ENCODE peak calls at places on chromosome 1, in six cellular contexts. One of them, this sample, is unnamed. For H3K36me3, the result is how much of the 10 kb centered on the place peaks cover.

GRCh38 chr1:157117527-157118057 is 18.0 kb upstream of the ETV3L start:
- DNase-seq in Karpas-422: peak
- DNase-seq in gastrocnemius medialis: no peak
- DNase-seq in CD8-positive, alpha-beta T cell: no peak
- DNase-seq in thyroid gland: no peak
- DNase-seq in CD4-positive, CD25-positive, alpha-beta regulatory T cell: no peak
- DNase-seq in this sample: no peak

GRCh38 chr1:232131715-232132391 is 498.1 kb downstream of the SIPA1L2 start:
- DNase-seq in Karpas-422: no peak
- DNase-seq in CD8-positive, alpha-beta T cell: no peak
- DNase-seq in thyroid gland: no peak
- DNase-seq in gastrocnemius medialis: no peak
- DNase-seq in CD4-positive, CD25-positive, alpha-beta regulatory T cell: no peak
- DNase-seq in this sample: no peak

GRCh38 chr1:27106561-27107323 is 48.2 kb downstream of the SLC9A1 start:
- DNase-seq in CD8-positive, alpha-beta T cell: no peak
- DNase-seq in CD4-positive, CD25-positive, alpha-beta regulatory T cell: no peak
- DNase-seq in thyroid gland: no peak
- DNase-seq in Karpas-422: peak
- DNase-seq in gastrocnemius medialis: no peak
- DNase-seq in this sample: no peak

GRCh38 chr1:227942716-227943261 is 4.9 kb downstream of the WNT9A start:
- DNase-seq in Karpas-422: no peak
- DNase-seq in CD8-positive, alpha-beta T cell: no peak
- DNase-seq in CD4-positive, CD25-positive, alpha-beta regulatory T cell: no peak
- DNase-seq in thyroid gland: no peak
- DNase-seq in gastrocnemius medialis: no peak
- DNase-seq in this sample: peak

GRCh38 chr1:62452951-62453350 is 16.1 kb downstream of the USP1 start:
- DNase-seq in CD4-positive, CD25-positive, alpha-beta regulatory T cell: no peak
- DNase-seq in thyroid gland: no peak
- DNase-seq in Karpas-422: peak
- DNase-seq in CD8-positive, alpha-beta T cell: no peak
- DNase-seq in gastrocnemius medialis: no peak
- DNase-seq in this sample: no peak

GRCh38 chr1:36729716-36730510 is 247.2 kb upstream of the CSF3R start:
- DNase-seq in CD4-positive, CD25-positive, alpha-beta regulatory T cell: no peak
- DNase-seq in gastrocnemius medialis: no peak
- DNase-seq in CD8-positive, alpha-beta T cell: no peak
- DNase-seq in Karpas-422: no peak
- DNase-seq in thyroid gland: no peak
- DNase-seq in this sample: no peak

GRCh38 chr1:172556461-172556860 is 23.5 kb downstream of the SUCO start:
- DNase-seq in gastrocnemius medialis: no peak
- DNase-seq in thyroid gland: no peak
- DNase-seq in CD4-positive, CD25-positive, alpha-beta regulatory T cell: no peak
- DNase-seq in Karpas-422: no peak
- DNase-seq in CD8-positive, alpha-beta T cell: no peak
- DNase-seq in this sample: no peak

GRCh38 chr1:111592389-111593361 is 26.9 kb upstream of the RAP1A start:
- DNase-seq in Karpas-422: peak
- DNase-seq in thyroid gland: peak
- DNase-seq in gastrocnemius medialis: peak
- DNase-seq in CD8-positive, alpha-beta T cell: peak
- DNase-seq in CD4-positive, CD25-positive, alpha-beta regulatory T cell: peak
- DNase-seq in this sample: peak

GRCh38 chr1:89660086-89660946 is 27.4 kb downstream of the LRRC8C start:
- DNase-seq in CD4-positive, CD25-positive, alpha-beta regulatory T cell: no peak
- DNase-seq in thyroid gland: no peak
- DNase-seq in Karpas-422: no peak
- DNase-seq in gastrocnemius medialis: no peak
- DNase-seq in CD8-positive, alpha-beta T cell: no peak
- DNase-seq in this sample: no peak

GRCh38 chr1:247494746-247495145 is 36.8 kb upstream of the OR2B11 start:
- DNase-seq in gastrocnemius medialis: no peak
- DNase-seq in CD4-positive, CD25-positive, alpha-beta regulatory T cell: no peak
- DNase-seq in thyroid gland: no peak
- DNase-seq in Karpas-422: no peak
- DNase-seq in CD8-positive, alpha-beta T cell: no peak
- DNase-seq in this sample: no peak

GRCh38 chr1:230067871-230068814 is 1.1 kb downstream of the GALNT2 start:
- DNase-seq in thyroid gland: peak
- DNase-seq in Karpas-422: no peak
- DNase-seq in CD8-positive, alpha-beta T cell: peak
- DNase-seq in CD4-positive, CD25-positive, alpha-beta regulatory T cell: peak
- DNase-seq in gastrocnemius medialis: no peak
- DNase-seq in this sample: peak

GRCh38 chr1:97898948-97899347 is 21.9 kb downstream of the DPYD start:
- DNase-seq in CD8-positive, alpha-beta T cell: no peak
- DNase-seq in thyroid gland: no peak
- DNase-seq in gastrocnemius medialis: no peak
- DNase-seq in Karpas-422: no peak
- DNase-seq in CD4-positive, CD25-positive, alpha-beta regulatory T cell: no peak
- DNase-seq in this sample: no peak

GRCh38 chr1:53043271-53043670 is 18.7 kb upstream of the PODN start:
- DNase-seq in Karpas-422: no peak
- DNase-seq in CD8-positive, alpha-beta T cell: no peak
- DNase-seq in thyroid gland: no peak
- DNase-seq in gastrocnemius medialis: no peak
- DNase-seq in CD4-positive, CD25-positive, alpha-beta regulatory T cell: no peak
- DNase-seq in this sample: no peak

GRCh38 chr1:201468501-201468843 is 516 bp downstream of the PHLDA3 start:
- DNase-seq in thyroid gland: no peak
- DNase-seq in CD4-positive, CD25-positive, alpha-beta regulatory T cell: no peak
- DNase-seq in CD8-positive, alpha-beta T cell: no peak
- DNase-seq in gastrocnemius medialis: no peak
- DNase-seq in Karpas-422: no peak
- DNase-seq in this sample: no peak

GRCh38 chr1:6601049-6601864 is 1.4 kb downstream of the KLHL21 start:
- DNase-seq in CD4-positive, CD25-positive, alpha-beta regulatory T cell: peak
- DNase-seq in Karpas-422: peak
- DNase-seq in CD8-positive, alpha-beta T cell: peak
- DNase-seq in thyroid gland: peak
- DNase-seq in gastrocnemius medialis: peak
- DNase-seq in this sample: peak

GRCh38 chr1:97488505-97488904 is 432.3 kb downstream of the DPYD start:
- DNase-seq in CD4-positive, CD25-positive, alpha-beta regulatory T cell: no peak
- DNase-seq in CD8-positive, alpha-beta T cell: no peak
- DNase-seq in gastrocnemius medialis: no peak
- DNase-seq in Karpas-422: no peak
- DNase-seq in thyroid gland: no peak
- DNase-seq in this sample: no peak

GRCh38 chr1:85406887-85407593 is 57.9 kb downstream of the DDAH1 start:
- DNase-seq in CD4-positive, CD25-positive, alpha-beta regulatory T cell: no peak
- DNase-seq in gastrocnemius medialis: no peak
- DNase-seq in thyroid gland: peak
- DNase-seq in Karpas-422: peak
- DNase-seq in CD8-positive, alpha-beta T cell: no peak
- DNase-seq in this sample: peak

GRCh38 chr1:30716646-30717045 is 6.7 kb downstream of the MATN1 start:
- DNase-seq in CD4-positive, CD25-positive, alpha-beta regulatory T cell: no peak
- DNase-seq in gastrocnemius medialis: no peak
- DNase-seq in Karpas-422: no peak
- DNase-seq in thyroid gland: no peak
- DNase-seq in CD8-positive, alpha-beta T cell: no peak
- DNase-seq in this sample: no peak

GRCh38 chr1:3611170-3612019 is at the start of gene MEGF6:
- DNase-seq in Karpas-422: no peak
- DNase-seq in gastrocnemius medialis: no peak
- DNase-seq in CD4-positive, CD25-positive, alpha-beta regulatory T cell: peak
- DNase-seq in thyroid gland: peak
- DNase-seq in CD8-positive, alpha-beta T cell: peak
- DNase-seq in this sample: peak

GRCh38 chr1:245788269-245788668 is 633.5 kb downstream of the KIF26B start:
- DNase-seq in CD8-positive, alpha-beta T cell: no peak
- DNase-seq in CD4-positive, CD25-positive, alpha-beta regulatory T cell: no peak
- DNase-seq in thyroid gland: no peak
- DNase-seq in gastrocnemius medialis: no peak
- DNase-seq in Karpas-422: no peak
- DNase-seq in this sample: no peak

GRCh38 chr1:24100945-24101737 is 10.8 kb downstream of the MYOM3 start:
- DNase-seq in gastrocnemius medialis: no peak
- DNase-seq in CD4-positive, CD25-positive, alpha-beta regulatory T cell: no peak
- DNase-seq in CD8-positive, alpha-beta T cell: no peak
- DNase-seq in thyroid gland: no peak
- DNase-seq in Karpas-422: no peak
- DNase-seq in this sample: no peak

GRCh38 chr1:41073971-41074370 is 52.4 kb upstream of the SLFNL1 start:
- DNase-seq in CD4-positive, CD25-positive, alpha-beta regulatory T cell: no peak
- DNase-seq in gastrocnemius medialis: no peak
- DNase-seq in thyroid gland: no peak
- DNase-seq in Karpas-422: no peak
- DNase-seq in CD8-positive, alpha-beta T cell: no peak
- DNase-seq in this sample: no peak

GRCh38 chr1:174215766-174216165 is 56.4 kb downstream of the RABGAP1L start:
- DNase-seq in gastrocnemius medialis: no peak
- DNase-seq in CD8-positive, alpha-beta T cell: no peak
- DNase-seq in CD4-positive, CD25-positive, alpha-beta regulatory T cell: no peak
- DNase-seq in Karpas-422: no peak
- DNase-seq in thyroid gland: no peak
- DNase-seq in this sample: no peak

GRCh38 chr1:234957330-234958065 is 171.1 kb downstream of the TOMM20 start:
- DNase-seq in CD8-positive, alpha-beta T cell: no peak
- DNase-seq in thyroid gland: no peak
- DNase-seq in Karpas-422: no peak
- DNase-seq in gastrocnemius medialis: no peak
- DNase-seq in CD4-positive, CD25-positive, alpha-beta regulatory T cell: no peak
- DNase-seq in this sample: peak

GRCh38 chr1:31952825-31953220 is 14.7 kb upstream of the PTP4A2 start:
- DNase-seq in gastrocnemius medialis: no peak
- DNase-seq in thyroid gland: no peak
- DNase-seq in Karpas-422: peak
- DNase-seq in CD4-positive, CD25-positive, alpha-beta regulatory T cell: no peak
- DNase-seq in CD8-positive, alpha-beta T cell: no peak
- DNase-seq in this sample: no peak

GRCh38 chr1:115539061-115539460 is 102.7 kb upstream of the VANGL1 start:
- DNase-seq in CD8-positive, alpha-beta T cell: no peak
- DNase-seq in Karpas-422: no peak
- DNase-seq in thyroid gland: no peak
- DNase-seq in CD4-positive, CD25-positive, alpha-beta regulatory T cell: no peak
- DNase-seq in gastrocnemius medialis: no peak
- DNase-seq in this sample: no peak

GRCh38 chr1:211944733-211945500 is 90.4 kb downstream of the INTS7 start:
- DNase-seq in CD8-positive, alpha-beta T cell: no peak
- DNase-seq in gastrocnemius medialis: no peak
- DNase-seq in Karpas-422: no peak
- DNase-seq in thyroid gland: peak
- DNase-seq in CD4-positive, CD25-positive, alpha-beta regulatory T cell: no peak
- DNase-seq in this sample: peak
- H3K36me3 ChIP-seq in CD8-positive, alpha-beta T cell: under half
- H3K36me3 ChIP-seq in gastrocnemius medialis: under half
- H3K36me3 ChIP-seq in Karpas-422: under half
- H3K36me3 ChIP-seq in thyroid gland: under half
- H3K36me3 ChIP-seq in CD4-positive, CD25-positive, alpha-beta regulatory T cell: under half
- H3K36me3 ChIP-seq in this sample: under half

GRCh38 chr1:42849944-42850343 is 3.5 kb downstream of the ZNF691 start:
- DNase-seq in Karpas-422: no peak
- DNase-seq in thyroid gland: no peak
- DNase-seq in CD8-positive, alpha-beta T cell: no peak
- DNase-seq in gastrocnemius medialis: no peak
- DNase-seq in CD4-positive, CD25-positive, alpha-beta regulatory T cell: no peak
- DNase-seq in this sample: no peak
- H3K36me3 ChIP-seq in Karpas-422: under half
- H3K36me3 ChIP-seq in thyroid gland: under half
- H3K36me3 ChIP-seq in CD8-positive, alpha-beta T cell: under half
- H3K36me3 ChIP-seq in gastrocnemius medialis: under half
- H3K36me3 ChIP-seq in CD4-positive, CD25-positive, alpha-beta regulatory T cell: under half
- H3K36me3 ChIP-seq in this sample: under half

GRCh38 chr1:205169248-205169647 is 42.3 kb downstream of the DSTYK start:
- DNase-seq in CD4-positive, CD25-positive, alpha-beta regulatory T cell: no peak
- DNase-seq in Karpas-422: no peak
- DNase-seq in gastrocnemius medialis: peak
- DNase-seq in thyroid gland: no peak
- DNase-seq in CD8-positive, alpha-beta T cell: no peak
- DNase-seq in this sample: no peak
- H3K36me3 ChIP-seq in CD4-positive, CD25-positive, alpha-beta regulatory T cell: under half
- H3K36me3 ChIP-seq in Karpas-422: under half
- H3K36me3 ChIP-seq in gastrocnemius medialis: under half
- H3K36me3 ChIP-seq in thyroid gland: under half
- H3K36me3 ChIP-seq in CD8-positive, alpha-beta T cell: under half
- H3K36me3 ChIP-seq in this sample: under half

GRCh38 chr1:45615885-45616284 is 8.0 kb downstream of the CCDC17 start:
- DNase-seq in thyroid gland: no peak
- DNase-seq in CD8-positive, alpha-beta T cell: no peak
- DNase-seq in CD4-positive, CD25-positive, alpha-beta regulatory T cell: no peak
- DNase-seq in Karpas-422: peak
- DNase-seq in gastrocnemius medialis: no peak
- DNase-seq in this sample: no peak
- H3K36me3 ChIP-seq in thyroid gland: under half
- H3K36me3 ChIP-seq in CD8-positive, alpha-beta T cell: under half
- H3K36me3 ChIP-seq in CD4-positive, CD25-positive, alpha-beta regulatory T cell: half or more
- H3K36me3 ChIP-seq in Karpas-422: under half
- H3K36me3 ChIP-seq in gastrocnemius medialis: half or more
- H3K36me3 ChIP-seq in this sample: under half

GRCh38 chr1:204550926-204551325 is 34.7 kb downstream of the MDM4 start:
- DNase-seq in Karpas-422: no peak
- DNase-seq in thyroid gland: no peak
- DNase-seq in CD4-positive, CD25-positive, alpha-beta regulatory T cell: no peak
- DNase-seq in CD8-positive, alpha-beta T cell: no peak
- DNase-seq in gastrocnemius medialis: no peak
- DNase-seq in this sample: no peak
- H3K36me3 ChIP-seq in Karpas-422: half or more
- H3K36me3 ChIP-seq in thyroid gland: under half
- H3K36me3 ChIP-seq in CD4-positive, CD25-positive, alpha-beta regulatory T cell: half or more
- H3K36me3 ChIP-seq in CD8-positive, alpha-beta T cell: under half
- H3K36me3 ChIP-seq in gastrocnemius medialis: half or more
- H3K36me3 ChIP-seq in this sample: under half

GRCh38 chr1:244429818-244430217 is 21.9 kb downstream of the ADSS2 start:
- DNase-seq in gastrocnemius medialis: no peak
- DNase-seq in CD8-positive, alpha-beta T cell: no peak
- DNase-seq in thyroid gland: no peak
- DNase-seq in CD4-positive, CD25-positive, alpha-beta regulatory T cell: no peak
- DNase-seq in Karpas-422: no peak
- DNase-seq in this sample: no peak
- H3K36me3 ChIP-seq in gastrocnemius medialis: under half
- H3K36me3 ChIP-seq in CD8-positive, alpha-beta T cell: under half
- H3K36me3 ChIP-seq in thyroid gland: under half
- H3K36me3 ChIP-seq in CD4-positive, CD25-positive, alpha-beta regulatory T cell: under half
- H3K36me3 ChIP-seq in Karpas-422: under half
- H3K36me3 ChIP-seq in this sample: under half

GRCh38 chr1:151289080-151289935 is 7.2 kb downstream of the ZNF687 start:
- DNase-seq in CD4-positive, CD25-positive, alpha-beta regulatory T cell: no peak
- DNase-seq in Karpas-422: no peak
- DNase-seq in gastrocnemius medialis: no peak
- DNase-seq in CD8-positive, alpha-beta T cell: no peak
- DNase-seq in thyroid gland: no peak
- DNase-seq in this sample: no peak

GRCh38 chr1:151287341-151287699 is 5.2 kb downstream of the ZNF687 start:
- DNase-seq in gastrocnemius medialis: no peak
- DNase-seq in thyroid gland: no peak
- DNase-seq in CD8-positive, alpha-beta T cell: no peak
- DNase-seq in Karpas-422: no peak
- DNase-seq in CD4-positive, CD25-positive, alpha-beta regulatory T cell: no peak
- DNase-seq in this sample: no peak

GRCh38 chr1:151287767-151288500 is 5.8 kb downstream of the ZNF687 start:
- DNase-seq in Karpas-422: no peak
- DNase-seq in thyroid gland: no peak
- DNase-seq in gastrocnemius medialis: no peak
- DNase-seq in CD4-positive, CD25-positive, alpha-beta regulatory T cell: no peak
- DNase-seq in CD8-positive, alpha-beta T cell: no peak
- DNase-seq in this sample: no peak

GRCh38 chr1:151288502-151288901 is 6.4 kb downstream of the ZNF687 start:
- DNase-seq in gastrocnemius medialis: no peak
- DNase-seq in CD8-positive, alpha-beta T cell: no peak
- DNase-seq in Karpas-422: no peak
- DNase-seq in CD4-positive, CD25-positive, alpha-beta regulatory T cell: no peak
- DNase-seq in thyroid gland: no peak
- DNase-seq in this sample: no peak

GRCh38 chr1:151286619-151287340 is 4.7 kb downstream of the ZNF687 start:
- DNase-seq in gastrocnemius medialis: no peak
- DNase-seq in CD8-positive, alpha-beta T cell: no peak
- DNase-seq in thyroid gland: no peak
- DNase-seq in Karpas-422: no peak
- DNase-seq in CD4-positive, CD25-positive, alpha-beta regulatory T cell: no peak
- DNase-seq in this sample: no peak
- H3K36me3 ChIP-seq in gastrocnemius medialis: half or more
- H3K36me3 ChIP-seq in CD8-positive, alpha-beta T cell: under half
- H3K36me3 ChIP-seq in thyroid gland: under half
- H3K36me3 ChIP-seq in Karpas-422: under half
- H3K36me3 ChIP-seq in CD4-positive, CD25-positive, alpha-beta regulatory T cell: under half
- H3K36me3 ChIP-seq in this sample: under half

This sample was measured in body of pancreas.